ENCODE peak calls at places on chromosomes 2 and 18, in nine cellular contexts. J is IMR-90; R is T-cell; H is mucosa of gallbladder; N is T-helper 1 cell; K is AG20443; S is CD4-positive, CD25-positive, alpha-beta regulatory T cell; D is NCI-H1092; P is iPS-NIHi11. F is an unnamed sample.

GRCh38 chr2:152648336-152648735 is 68.9 kb downstream of the PRPF40A start:
- DNase-seq in J (peak; percentile 32), R (no peak), H (no peak), N (peak; percentile 6), K (no peak), S (peak; percentile 11), D (no peak), P (no peak), F (no peak)

GRCh38 chr2:241268716-241269445 is 46.6 kb downstream of the HDLBP start:
- DNase-seq in J (peak; percentile 57), R (no peak), H (no peak), N (no peak), K (peak; percentile 53), S (no peak), D (no peak), P (no peak), F (no peak)

GRCh38 chr2:39127973-39128372 is 7.1 kb upstream of the SOS1 start:
- DNase-seq in J (peak; percentile 37), R (peak; percentile 32), H (no peak), N (peak; percentile 93), K (peak; percentile 37), S (peak; percentile 89), D (no peak), P (no peak), F (peak; percentile 25)

GRCh38 chr2:150133623-150134022 is 353.8 kb downstream of the RND3 start:
- DNase-seq in J (peak; percentile 92), R (no peak), H (peak; percentile 72), N (peak; percentile 44), K (peak; percentile 69), S (peak; percentile 10), D (no peak), P (peak; percentile 53), F (no peak)

GRCh38 chr2:97267411-97268074 is 154.6 kb downstream of the ANKRD36 start:
- DNase-seq in J (peak; percentile 0), R (no peak), H (peak; percentile 10), N (peak; percentile 0), K (no peak), S (peak; percentile 1), D (no peak), P (no peak), F (peak; percentile 0)

GRCh38 chr2:32422133-32422532 is 65.3 kb downstream of the BIRC6 start:
- DNase-seq in J (peak; percentile 22), R (no peak), H (no peak), N (no peak), K (no peak), S (no peak), D (no peak), P (no peak), F (no peak)

GRCh38 chr2:231530099-231531085 is at the start of gene NMUR1:
- DNase-seq in J (no peak), R (peak; percentile 67), H (peak; percentile 35), N (peak; percentile 77), K (peak; percentile 86), S (peak; percentile 75), D (no peak), P (peak; percentile 93), F (peak; percentile 77)

GRCh38 chr2:151861171-151861570 is 33.0 kb upstream of the ARL5A start:
- DNase-seq in J (no peak), R (no peak), H (no peak), N (no peak), K (no peak), S (no peak), D (no peak), P (no peak), F (no peak)

GRCh38 chr18:24197412-24197811 is 58.5 kb downstream of the CABYR start:
- DNase-seq in J (no peak), R (no peak), H (no peak), N (no peak), K (no peak), S (no peak), D (no peak), P (no peak), F (no peak)

GRCh38 chr2:88599527-88599926 is 27.7 kb downstream of the EIF2AK3 start:
- DNase-seq in J (no peak), R (no peak), H (no peak), N (no peak), K (no peak), S (no peak), D (no peak), P (no peak), F (no peak)

GRCh38 chr18:55001625-55002024 is 42.4 kb upstream of the CCDC68 start:
- DNase-seq in J (no peak), R (no peak), H (no peak), N (no peak), K (no peak), S (no peak), D (no peak), P (no peak), F (no peak)

GRCh38 chr18:74521068-74521725 is 13.1 kb upstream of the CNDP1 start:
- DNase-seq in J (no peak), R (no peak), H (no peak), N (no peak), K (no peak), S (no peak), D (no peak), P (no peak), F (no peak)

GRCh38 chr2:134823431-134823830 is 15.0 kb upstream of the ACMSD start:
- DNase-seq in J (no peak), R (no peak), H (no peak), N (no peak), K (no peak), S (no peak), D (no peak), P (no peak), F (no peak)

GRCh38 chr18:22108674-22109073 is 60.7 kb upstream of the GATA6 start:
- DNase-seq in J (no peak), R (no peak), H (no peak), N (no peak), K (no peak), S (no peak), D (no peak), P (no peak), F (no peak)

GRCh38 chr2:119753930-119754321 is 5.8 kb upstream of the PTPN4 start:
- DNase-seq in J (no peak), R (no peak), H (no peak), N (no peak), K (no peak), S (no peak), D (no peak), P (no peak), F (no peak)

GRCh38 chr2:46970334-46971288 is 55.0 kb upstream of the MCFD2 start:
- DNase-seq in J (peak; percentile 53), R (no peak), H (peak; percentile 90), N (no peak), K (peak; percentile 68), S (no peak), D (no peak), P (no peak), F (no peak)

GRCh38 chr2:38697116-38697840 is 31.4 kb downstream of the GALM start:
- DNase-seq in J (no peak), R (peak; percentile 53), H (no peak), N (peak; percentile 38), K (no peak), S (peak; percentile 52), D (no peak), P (no peak), F (peak; percentile 38)

GRCh38 chr18:13217466-13217961 is 1.0 kb upstream of the LDLRAD4 start:
- DNase-seq in J (peak; percentile 3), R (no peak), H (no peak), N (peak; percentile 51), K (peak; percentile 51), S (peak; percentile 62), D (no peak), P (peak; percentile 72), F (peak; percentile 59)

GRCh38 chr2:100352511-100352910 is 30.2 kb upstream of the LONRF2 start:
- DNase-seq in J (no peak), R (no peak), H (no peak), N (no peak), K (no peak), S (no peak), D (no peak), P (no peak), F (no peak)

GRCh38 chr2:218168635-218169462 is 2.1 kb upstream of the CXCR1 start:
- DNase-seq in J (peak; percentile 18), R (peak; percentile 68), H (peak; percentile 42), N (peak; percentile 50), K (peak; percentile 58), S (peak; percentile 71), D (peak; percentile 47), P (peak; percentile 86), F (peak; percentile 54)

GRCh38 chr2:118058979-118059378 is 29.3 kb upstream of the INSIG2 start:
- DNase-seq in J (no peak), R (no peak), H (no peak), N (no peak), K (no peak), S (no peak), D (no peak), P (no peak), F (no peak)

GRCh38 chr18:50726960-50727589 is 92.7 kb downstream of the MRO start:
- DNase-seq in J (no peak), R (no peak), H (no peak), N (no peak), K (no peak), S (no peak), D (no peak), P (no peak), F (no peak)

GRCh38 chr2:54669677-54670484 is 53.6 kb upstream of the EML6 start:
- DNase-seq in J (peak; percentile 76), R (no peak), H (peak; percentile 61), N (no peak), K (peak; percentile 59), S (no peak), D (no peak), P (no peak), F (no peak)

GRCh38 chr2:108616731-108617161 is 82.5 kb downstream of the LIMS1 start:
- DNase-seq in J (peak; percentile 55), R (no peak), H (no peak), N (no peak), K (no peak), S (no peak), D (peak; percentile 75), P (no peak), F (no peak)

GRCh38 chr2:235510305-235510704 is 16.5 kb downstream of the AGAP1 start:
- DNase-seq in J (no peak), R (no peak), H (no peak), N (no peak), K (no peak), S (no peak), D (no peak), P (no peak), F (no peak)

GRCh38 chr2:191686079-191686478 is 8.1 kb downstream of the NABP1 start:
- DNase-seq in J (no peak), R (no peak), H (no peak), N (no peak), K (no peak), S (no peak), D (no peak), P (no peak), F (no peak)

GRCh38 chr2:240996161-240996833 is 2.1 kb upstream of the SNED1 start:
- DNase-seq in J (no peak), R (no peak), H (no peak), N (no peak), K (no peak), S (no peak), D (no peak), P (no peak), F (no peak)

GRCh38 chr18:61894751-61895524 is 2.1 kb upstream of the RNF152 start:
- DNase-seq in J (no peak), R (no peak), H (no peak), N (no peak), K (no peak), S (no peak), D (no peak), P (no peak), F (no peak)

GRCh38 chr18:68267583-68267982 is 447.3 kb downstream of the TMX3 start:
- DNase-seq in J (peak; percentile 90), R (no peak), H (no peak), N (no peak), K (peak; percentile 21), S (no peak), D (no peak), P (no peak), F (no peak)

GRCh38 chr2:200107818-200108217 is 152.4 kb downstream of the MAIP1 start:
- DNase-seq in J (no peak), R (no peak), H (no peak), N (no peak), K (no peak), S (no peak), D (no peak), P (no peak), F (no peak)